ENCODE peak calls at places on chromosomes 11 and 22, in five cellular contexts. R, K, P, F and S are unnamed samples.

GRCh38 chr22:35589071-35589735 is 27.9 kb downstream of the MB start:
- DNase-seq in R (no peak), K (no peak), P (no peak), F (peak; percentile 74), S (no peak)

GRCh38 chr22:42321908-42322561 is 51.6 kb upstream of the TCF20 start:
- DNase-seq in R (no peak), K (no peak), P (no peak), F (no peak), S (no peak)

GRCh38 chr11:57320719-57321387 is 3.9 kb downstream of the TNKS1BP1 start:
- DNase-seq in R (no peak), K (no peak), P (no peak), F (no peak), S (no peak)

GRCh38 chr11:16839821-16840220 is 101.4 kb downstream of the C11orf58 start:
- DNase-seq in R (no peak), K (no peak), P (no peak), F (no peak), S (no peak)

GRCh38 chr11:118064956-118065355 is 11.9 kb upstream of the TMPRSS4 start:
- DNase-seq in R (no peak), K (no peak), P (no peak), F (no peak), S (no peak)

GRCh38 chr11:36508743-36509142 is 1.3 kb downstream of the TRAF6 start:
- DNase-seq in R (no peak), K (no peak), P (no peak), F (no peak), S (no peak)

GRCh38 chr11:122173587-122173986 is 57.6 kb upstream of the BLID start:
- DNase-seq in R (no peak), K (no peak), P (no peak), F (no peak), S (no peak)

GRCh38 chr11:34512810-34513673 is 552 bp downstream of the ELF5 start:
- DNase-seq in R (no peak), K (peak; percentile 25), P (peak; percentile 31), F (no peak), S (peak; percentile 44)

GRCh38 chr22:44859641-44860040 is 107.3 kb downstream of the ARHGAP8 start:
- DNase-seq in R (no peak), K (no peak), P (no peak), F (no peak), S (no peak)

GRCh38 chr22:36332623-36333331 is 55.0 kb downstream of the MYH9 start:
- DNase-seq in R (peak; percentile 64), K (peak; percentile 67), P (no peak), F (no peak), S (no peak)

GRCh38 chr22:39375646-39376045 is 23.9 kb upstream of the TAB1 start:
- DNase-seq in R (no peak), K (no peak), P (no peak), F (no peak), S (no peak)

GRCh38 chr22:30865656-30866055 is 102.9 kb downstream of the MORC2 start:
- DNase-seq in R (no peak), K (no peak), P (no peak), F (no peak), S (no peak)

GRCh38 chr22:44531487-44531886 is 33.5 kb upstream of the RTL6 start:
- DNase-seq in R (no peak), K (no peak), P (no peak), F (no peak), S (no peak)

GRCh38 chr11:82634091-82634490 is 99.6 kb downstream of the FAM181B start:
- DNase-seq in R (no peak), K (no peak), P (no peak), F (no peak), S (no peak)

GRCh38 chr22:37657590-37658132 is 862 bp upstream of the PDXP start:
- DNase-seq in R (no peak), K (no peak), P (no peak), F (no peak), S (no peak)

GRCh38 chr11:19767691-19768151 is 55.1 kb downstream of the NAV2 start:
- DNase-seq in R (no peak), K (no peak), P (no peak), F (no peak), S (no peak)

GRCh38 chr11:75082601-75083216 is 14.0 kb downstream of the OR2AT4 start:
- DNase-seq in R (no peak), K (no peak), P (no peak), F (no peak), S (no peak)

GRCh38 chr22:50276143-50276542 is 6.0 kb upstream of the MAPK11 start:
- DNase-seq in R (peak; percentile 31), K (no peak), P (peak; percentile 75), F (no peak), S (peak; percentile 87)

GRCh38 chr11:34284836-34285235 is 73.0 kb downstream of the ABTB2 start:
- DNase-seq in R (no peak), K (no peak), P (no peak), F (no peak), S (no peak)

GRCh38 chr11:57634311-57634710 is 15.4 kb downstream of the YPEL4 start:
- DNase-seq in R (no peak), K (no peak), P (no peak), F (no peak), S (no peak)

GRCh38 chr11:121367434-121367833 is 74.9 kb downstream of the SC5D start:
- DNase-seq in R (no peak), K (peak; percentile 8), P (no peak), F (no peak), S (no peak)

GRCh38 chr11:46914363-46914762 is 4.0 kb downstream of the LRP4 start:
- DNase-seq in R (no peak), K (no peak), P (no peak), F (no peak), S (no peak)

GRCh38 chr22:36287881-36288515 is 35.1 kb downstream of the APOL1 start:
- DNase-seq in R (no peak), K (no peak), P (no peak), F (no peak), S (no peak)

GRCh38 chr22:32024791-32025190 is 18.3 kb upstream of the SLC5A1 start:
- DNase-seq in R (no peak), K (no peak), P (no peak), F (no peak), S (no peak)
- H3K27ac ChIP-seq in R (no peak overlapping the region), K (no peak overlapping the region), P (no peak overlapping the region), F (no peak overlapping the region), S (no peak overlapping the region)

GRCh38 chr11:64911142-64911541 is 5.9 kb downstream of the ATG2A start:
- DNase-seq in R (no peak), K (no peak), P (no peak), F (no peak), S (no peak)
- H3K27ac ChIP-seq in R (no peak overlapping the region), K (no peak overlapping the region), P (no peak overlapping the region), F (no peak overlapping the region), S (no peak overlapping the region)

DNA sequence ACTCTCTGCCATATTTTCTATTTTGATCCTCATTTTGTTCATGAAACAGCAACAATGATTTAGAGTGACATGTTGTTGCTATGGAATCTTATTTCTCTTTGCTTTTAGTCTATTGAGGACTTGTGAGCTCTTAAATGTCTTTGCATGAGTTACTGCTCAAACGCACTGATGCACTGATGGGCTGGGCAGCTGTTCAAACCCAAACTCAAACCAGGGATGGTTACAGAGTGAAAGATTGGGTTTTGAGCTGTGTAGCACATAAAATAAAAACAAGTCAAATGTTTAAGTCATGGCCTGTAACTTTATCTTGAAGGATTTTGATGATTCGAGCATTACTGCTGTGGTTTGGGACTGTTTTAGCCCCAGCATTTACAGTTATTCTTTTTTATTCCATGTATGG is 20.1 kb upstream of the NCAM1 start:
- DNase-seq in R (no peak), K (no peak), P (no peak), F (no peak), S (no peak)
- H3K27ac ChIP-seq in R (no peak overlapping the region), K (no peak overlapping the region), P (no peak overlapping the region), F (no peak overlapping the region), S (no peak overlapping the region)

DNA sequence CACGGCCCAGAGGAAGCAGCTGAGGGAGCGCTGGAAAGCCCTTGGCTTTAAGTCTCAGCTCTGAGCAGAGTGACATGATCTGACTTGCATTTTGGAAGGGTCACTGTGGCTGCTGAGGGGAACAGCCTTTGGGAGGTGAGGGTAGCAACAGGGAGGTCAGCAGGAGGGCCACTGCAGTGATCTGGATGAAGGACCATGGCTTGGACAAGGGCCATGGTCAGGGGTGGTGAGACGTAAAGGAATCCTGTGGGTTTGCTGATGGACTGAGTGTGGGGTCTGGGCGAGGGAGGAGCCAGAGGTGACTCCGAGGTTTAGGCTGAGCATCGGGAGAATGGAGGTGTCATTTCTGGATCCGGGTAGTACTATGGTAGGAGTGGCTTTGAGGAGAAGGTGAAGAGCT is 33.3 kb downstream of the SGSM3 start:
- DNase-seq in R (no peak), K (no peak), P (no peak), F (no peak), S (no peak)
- H3K27ac ChIP-seq in R (no peak overlapping the region), K (no peak overlapping the region), P (no peak overlapping the region), F (no peak overlapping the region), S (no peak overlapping the region)

DNA sequence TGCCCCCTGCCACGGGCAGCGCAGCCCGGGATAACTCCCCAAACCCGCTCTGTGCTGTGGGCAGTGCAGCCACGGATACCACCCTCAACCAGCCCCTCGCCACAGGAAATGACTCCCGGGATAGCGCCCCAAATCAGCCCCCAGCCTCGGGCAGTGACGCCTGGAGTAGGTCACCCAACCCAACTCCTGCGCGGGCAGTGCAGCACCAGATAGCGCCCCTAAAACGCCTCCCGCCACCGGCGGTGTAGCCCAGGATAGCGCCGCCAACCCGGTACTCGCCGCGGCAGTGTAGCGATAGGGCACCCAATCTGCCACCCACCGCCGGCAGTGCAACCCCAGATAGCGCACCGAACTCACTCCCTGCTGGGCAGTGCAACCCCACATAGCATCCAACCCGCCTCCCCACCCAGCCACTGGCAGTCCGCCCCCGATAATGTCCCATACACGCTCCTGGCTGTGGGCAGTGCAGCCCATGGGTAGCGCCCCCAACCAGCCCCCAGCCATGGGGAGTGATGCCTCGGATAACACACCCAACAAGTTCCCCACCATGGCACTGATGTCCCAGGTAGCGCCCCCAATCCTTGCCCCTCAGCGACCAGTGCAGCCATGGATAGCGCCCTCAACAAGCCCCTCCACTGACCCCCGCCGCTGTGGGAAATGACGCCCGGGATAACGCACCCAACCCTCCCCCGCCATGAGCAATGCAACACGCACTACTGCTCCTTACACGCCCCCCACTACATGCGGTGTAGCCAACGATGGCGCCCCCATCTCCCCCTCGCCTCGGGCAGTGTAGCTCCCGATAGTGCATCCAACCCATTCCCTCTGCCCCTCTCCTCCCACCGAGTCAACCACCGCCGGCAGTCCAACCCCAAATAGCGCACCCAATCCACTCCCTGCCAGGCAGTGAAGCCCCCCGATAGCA is 1.4 kb downstream of the RFPL2 start:
- DNase-seq in R (no peak), K (no peak), P (no peak), F (no peak), S (no peak)
- H3K27ac ChIP-seq in R (no peak overlapping the region), K (no peak overlapping the region), P (no peak overlapping the region), F (no peak overlapping the region), S (no peak overlapping the region)

GRCh38 chr11:66315921-66316811 is 678 bp downstream of the CD248 start:
- DNase-seq in R (no peak), K (peak; percentile 48), P (no peak), F (no peak), S (no peak)

GRCh38 chr11:66317766-66318575 is 1.1 kb upstream of the CD248 start:
- DNase-seq in R (peak; percentile 10), K (peak; percentile 86), P (no peak), F (peak; percentile 93), S (no peak)

GRCh38 chr11:66316849-66317251 is at the start of gene CD248:
- DNase-seq in R (no peak), K (peak; percentile 52), P (peak; percentile 89), F (no peak), S (no peak)

GRCh38 chr11:66318576-66318970 is 1.7 kb upstream of the CD248 start:
- DNase-seq in R (no peak), K (no peak), P (no peak), F (no peak), S (no peak)

GRCh38 chr11:66317322-66317765 is 500 bp upstream of the CD248 start:
- DNase-seq in R (no peak), K (peak; percentile 59), P (peak; percentile 73), F (no peak), S (no peak)
- H3K27ac ChIP-seq in R (peak overlapping the region; percentile 67), K (peak overlapping the region; percentile 92), P (peak overlapping the region; percentile 85), F (peak overlapping the region; percentile 90), S (no peak overlapping the region)